ENCODE peak calls at places on chromosome 10, in ten cellular contexts. One of them, this sample, is unnamed.

GRCh38 chr10:13695588-13695987 is 108.8 kb downstream of the PRPF18 start:
- DNase-seq in kidney: no peak
- DNase-seq in coronary artery: no peak
- DNase-seq in mucosa of descending colon: no peak
- DNase-seq in heart right ventricle: no peak
- DNase-seq in GM12865: no peak
- DNase-seq in sigmoid colon: no peak
- DNase-seq in fibroblast of mammary gland: no peak
- DNase-seq in fibroblast of pulmonary artery: no peak
- DNase-seq in mammary epithelial cell: no peak
- DNase-seq in this sample: no peak

GRCh38 chr10:91887075-91887899 is 22.0 kb downstream of the FGFBP3 start:
- DNase-seq in mucosa of descending colon: no peak
- DNase-seq in fibroblast of pulmonary artery: peak
- DNase-seq in kidney: no peak
- DNase-seq in coronary artery: no peak
- DNase-seq in fibroblast of mammary gland: peak
- DNase-seq in GM12865: no peak
- DNase-seq in mammary epithelial cell: no peak
- DNase-seq in sigmoid colon: peak
- DNase-seq in heart right ventricle: no peak
- DNase-seq in this sample: no peak

GRCh38 chr10:105727131-105727530 is 1086.0 kb downstream of the SORCS3 start:
- DNase-seq in mucosa of descending colon: no peak
- DNase-seq in heart right ventricle: no peak
- DNase-seq in coronary artery: no peak
- DNase-seq in kidney: no peak
- DNase-seq in sigmoid colon: no peak
- DNase-seq in GM12865: no peak
- DNase-seq in mammary epithelial cell: no peak
- DNase-seq in fibroblast of mammary gland: no peak
- DNase-seq in fibroblast of pulmonary artery: no peak
- DNase-seq in this sample: no peak

GRCh38 chr10:91977501-91977900 is 53.9 kb downstream of the BTAF1 start:
- DNase-seq in kidney: no peak
- DNase-seq in mucosa of descending colon: no peak
- DNase-seq in heart right ventricle: no peak
- DNase-seq in GM12865: no peak
- DNase-seq in fibroblast of pulmonary artery: no peak
- DNase-seq in coronary artery: no peak
- DNase-seq in mammary epithelial cell: no peak
- DNase-seq in fibroblast of mammary gland: no peak
- DNase-seq in sigmoid colon: no peak
- DNase-seq in this sample: no peak

GRCh38 chr10:29861811-29862505 is 197.4 kb downstream of the JCAD start:
- DNase-seq in sigmoid colon: no peak
- DNase-seq in mucosa of descending colon: no peak
- DNase-seq in fibroblast of pulmonary artery: no peak
- DNase-seq in heart right ventricle: no peak
- DNase-seq in coronary artery: no peak
- DNase-seq in mammary epithelial cell: peak
- DNase-seq in GM12865: no peak
- DNase-seq in fibroblast of mammary gland: peak
- DNase-seq in kidney: no peak
- DNase-seq in this sample: no peak

GRCh38 chr10:49612513-49613159 is 1.2 kb upstream of the CHAT start:
- DNase-seq in coronary artery: peak
- DNase-seq in fibroblast of pulmonary artery: no peak
- DNase-seq in sigmoid colon: peak
- DNase-seq in kidney: no peak
- DNase-seq in heart right ventricle: no peak
- DNase-seq in mucosa of descending colon: no peak
- DNase-seq in fibroblast of mammary gland: no peak
- DNase-seq in GM12865: no peak
- DNase-seq in mammary epithelial cell: no peak
- DNase-seq in this sample: peak

GRCh38 chr10:51090190-51090589 is 15.9 kb downstream of the PRKG1 start:
- DNase-seq in fibroblast of mammary gland: peak
- DNase-seq in kidney: no peak
- DNase-seq in coronary artery: no peak
- DNase-seq in heart right ventricle: no peak
- DNase-seq in mammary epithelial cell: no peak
- DNase-seq in fibroblast of pulmonary artery: peak
- DNase-seq in sigmoid colon: no peak
- DNase-seq in mucosa of descending colon: no peak
- DNase-seq in GM12865: no peak
- DNase-seq in this sample: no peak

GRCh38 chr10:48469516-48470020 is 135.3 kb downstream of the ARHGAP22 start:
- DNase-seq in mucosa of descending colon: no peak
- DNase-seq in kidney: peak
- DNase-seq in mammary epithelial cell: no peak
- DNase-seq in sigmoid colon: no peak
- DNase-seq in heart right ventricle: no peak
- DNase-seq in fibroblast of mammary gland: no peak
- DNase-seq in coronary artery: peak
- DNase-seq in fibroblast of pulmonary artery: no peak
- DNase-seq in GM12865: no peak
- DNase-seq in this sample: peak

GRCh38 chr10:5497948-5498730 is 1.2 kb downstream of the CALML5 start:
- DNase-seq in mucosa of descending colon: no peak
- DNase-seq in fibroblast of pulmonary artery: no peak
- DNase-seq in coronary artery: peak
- DNase-seq in sigmoid colon: peak
- DNase-seq in mammary epithelial cell: no peak
- DNase-seq in GM12865: no peak
- DNase-seq in heart right ventricle: no peak
- DNase-seq in kidney: peak
- DNase-seq in fibroblast of mammary gland: no peak
- DNase-seq in this sample: no peak

GRCh38 chr10:57018452-57018851 is 657.4 kb upstream of the ZWINT start:
- DNase-seq in GM12865: no peak
- DNase-seq in kidney: no peak
- DNase-seq in heart right ventricle: no peak
- DNase-seq in fibroblast of pulmonary artery: no peak
- DNase-seq in coronary artery: no peak
- DNase-seq in sigmoid colon: no peak
- DNase-seq in fibroblast of mammary gland: no peak
- DNase-seq in mammary epithelial cell: no peak
- DNase-seq in mucosa of descending colon: no peak
- DNase-seq in this sample: no peak

GRCh38 chr10:7667262-7668141 is 736 bp upstream of the ITIH5 start:
- DNase-seq in mucosa of descending colon: no peak
- DNase-seq in GM12865: no peak
- DNase-seq in coronary artery: no peak
- DNase-seq in sigmoid colon: peak
- DNase-seq in mammary epithelial cell: no peak
- DNase-seq in fibroblast of mammary gland: no peak
- DNase-seq in fibroblast of pulmonary artery: no peak
- DNase-seq in kidney: no peak
- DNase-seq in heart right ventricle: peak
- DNase-seq in this sample: no peak

GRCh38 chr10:26436848-26437247 is 1.3 kb upstream of the APBB1IP start:
- DNase-seq in heart right ventricle: no peak
- DNase-seq in mammary epithelial cell: no peak
- DNase-seq in fibroblast of pulmonary artery: no peak
- DNase-seq in sigmoid colon: no peak
- DNase-seq in coronary artery: no peak
- DNase-seq in fibroblast of mammary gland: no peak
- DNase-seq in GM12865: no peak
- DNase-seq in mucosa of descending colon: no peak
- DNase-seq in kidney: no peak
- DNase-seq in this sample: no peak

GRCh38 chr10:117320050-117320665 is 55.1 kb downstream of the PDZD8 start:
- DNase-seq in mucosa of descending colon: peak
- DNase-seq in heart right ventricle: no peak
- DNase-seq in mammary epithelial cell: no peak
- DNase-seq in GM12865: peak
- DNase-seq in fibroblast of mammary gland: peak
- DNase-seq in kidney: no peak
- DNase-seq in fibroblast of pulmonary artery: peak
- DNase-seq in sigmoid colon: no peak
- DNase-seq in coronary artery: no peak
- DNase-seq in this sample: no peak

GRCh38 chr10:14259696-14260595 is 70.8 kb downstream of the FRMD4A start:
- DNase-seq in GM12865: no peak
- DNase-seq in sigmoid colon: no peak
- DNase-seq in fibroblast of pulmonary artery: no peak
- DNase-seq in mucosa of descending colon: peak
- DNase-seq in mammary epithelial cell: no peak
- DNase-seq in fibroblast of mammary gland: peak
- DNase-seq in heart right ventricle: no peak
- DNase-seq in coronary artery: no peak
- DNase-seq in kidney: no peak
- DNase-seq in this sample: no peak

GRCh38 chr10:79093658-79094411 is 25.1 kb downstream of the ZMIZ1 start:
- DNase-seq in mammary epithelial cell: no peak
- DNase-seq in fibroblast of pulmonary artery: no peak
- DNase-seq in sigmoid colon: peak
- DNase-seq in mucosa of descending colon: peak
- DNase-seq in kidney: peak
- DNase-seq in coronary artery: no peak
- DNase-seq in heart right ventricle: peak
- DNase-seq in fibroblast of mammary gland: peak
- DNase-seq in GM12865: peak
- DNase-seq in this sample: peak

GRCh38 chr10:121069061-121069850 is 218.1 kb downstream of the WDR11 start:
- DNase-seq in fibroblast of pulmonary artery: no peak
- DNase-seq in heart right ventricle: no peak
- DNase-seq in GM12865: peak
- DNase-seq in kidney: no peak
- DNase-seq in mucosa of descending colon: no peak
- DNase-seq in mammary epithelial cell: peak
- DNase-seq in coronary artery: no peak
- DNase-seq in sigmoid colon: no peak
- DNase-seq in fibroblast of mammary gland: no peak
- DNase-seq in this sample: no peak

GRCh38 chr10:20276127-20276979 is 460.1 kb downstream of the PLXDC2 start:
- DNase-seq in fibroblast of pulmonary artery: no peak
- DNase-seq in coronary artery: no peak
- DNase-seq in heart right ventricle: no peak
- DNase-seq in mucosa of descending colon: no peak
- DNase-seq in fibroblast of mammary gland: peak
- DNase-seq in mammary epithelial cell: peak
- DNase-seq in GM12865: no peak
- DNase-seq in sigmoid colon: no peak
- DNase-seq in kidney: no peak
- DNase-seq in this sample: no peak

GRCh38 chr10:103154464-103155299 is 38.4 kb downstream of the NT5C2 start:
- DNase-seq in sigmoid colon: no peak
- DNase-seq in fibroblast of mammary gland: peak
- DNase-seq in fibroblast of pulmonary artery: peak
- DNase-seq in coronary artery: no peak
- DNase-seq in mucosa of descending colon: no peak
- DNase-seq in mammary epithelial cell: no peak
- DNase-seq in heart right ventricle: no peak
- DNase-seq in kidney: no peak
- DNase-seq in GM12865: no peak
- DNase-seq in this sample: no peak
- H3K4me3 ChIP-seq in sigmoid colon: no peak
- H3K4me3 ChIP-seq in fibroblast of mammary gland: no peak
- H3K4me3 ChIP-seq in fibroblast of pulmonary artery: no peak
- H3K4me3 ChIP-seq in coronary artery: no peak
- H3K4me3 ChIP-seq in mucosa of descending colon: no peak
- H3K4me3 ChIP-seq in mammary epithelial cell: no peak
- H3K4me3 ChIP-seq in heart right ventricle: no peak
- H3K4me3 ChIP-seq in kidney: no peak
- H3K4me3 ChIP-seq in GM12865: no peak
- H3K4me3 ChIP-seq in this sample: no peak

GRCh38 chr10:90871279-90871760 is 454 bp upstream of the RPP30 start:
- DNase-seq in fibroblast of mammary gland: peak
- DNase-seq in mammary epithelial cell: peak
- DNase-seq in GM12865: peak
- DNase-seq in coronary artery: no peak
- DNase-seq in fibroblast of pulmonary artery: peak
- DNase-seq in mucosa of descending colon: peak
- DNase-seq in sigmoid colon: no peak
- DNase-seq in heart right ventricle: no peak
- DNase-seq in kidney: no peak
- DNase-seq in this sample: no peak
- TF ChIP-seq CTCF in fibroblast of mammary gland: peak
- TF ChIP-seq CTCF in mammary epithelial cell: peak
- TF ChIP-seq CTCF in GM12865: peak
- TF ChIP-seq CTCF in coronary artery: no peak
- TF ChIP-seq CTCF in fibroblast of pulmonary artery: peak
- TF ChIP-seq CTCF in mucosa of descending colon: no peak
- TF ChIP-seq CTCF in sigmoid colon: peak
- TF ChIP-seq CTCF in heart right ventricle: peak
- TF ChIP-seq CTCF in kidney: peak
- TF ChIP-seq CTCF in this sample: no peak

GRCh38 chr10:99540339-99540672 is 7.6 kb downstream of the NKX2-3 start:
- DNase-seq in coronary artery: no peak
- DNase-seq in fibroblast of pulmonary artery: no peak
- DNase-seq in kidney: no peak
- DNase-seq in sigmoid colon: no peak
- DNase-seq in GM12865: no peak
- DNase-seq in mucosa of descending colon: no peak
- DNase-seq in fibroblast of mammary gland: no peak
- DNase-seq in heart right ventricle: no peak
- DNase-seq in mammary epithelial cell: no peak
- DNase-seq in this sample: no peak
- H3K4me3 ChIP-seq in coronary artery: peak
- H3K4me3 ChIP-seq in fibroblast of pulmonary artery: no peak
- H3K4me3 ChIP-seq in kidney: no peak
- H3K4me3 ChIP-seq in sigmoid colon: peak
- H3K4me3 ChIP-seq in GM12865: no peak
- H3K4me3 ChIP-seq in mucosa of descending colon: no peak
- H3K4me3 ChIP-seq in fibroblast of mammary gland: no peak
- H3K4me3 ChIP-seq in heart right ventricle: no peak
- H3K4me3 ChIP-seq in mammary epithelial cell: no peak
- H3K4me3 ChIP-seq in this sample: peak

GRCh38 chr10:71211759-71212248 is 566 bp upstream of the UNC5B start:
- DNase-seq in kidney: no peak
- DNase-seq in heart right ventricle: no peak
- DNase-seq in sigmoid colon: no peak
- DNase-seq in fibroblast of mammary gland: no peak
- DNase-seq in mammary epithelial cell: no peak
- DNase-seq in coronary artery: no peak
- DNase-seq in fibroblast of pulmonary artery: no peak
- DNase-seq in GM12865: no peak
- DNase-seq in mucosa of descending colon: no peak
- DNase-seq in this sample: no peak

GRCh38 chr10:71213761-71214440 is 1.5 kb downstream of the UNC5B start:
- DNase-seq in mammary epithelial cell: peak
- DNase-seq in coronary artery: peak
- DNase-seq in fibroblast of pulmonary artery: peak
- DNase-seq in heart right ventricle: no peak
- DNase-seq in mucosa of descending colon: no peak
- DNase-seq in kidney: no peak
- DNase-seq in sigmoid colon: no peak
- DNase-seq in fibroblast of mammary gland: peak
- DNase-seq in GM12865: no peak
- DNase-seq in this sample: peak

GRCh38 chr10:71211053-71211452 is 1.3 kb upstream of the UNC5B start:
- DNase-seq in mammary epithelial cell: no peak
- DNase-seq in GM12865: no peak
- DNase-seq in kidney: no peak
- DNase-seq in coronary artery: peak
- DNase-seq in fibroblast of mammary gland: no peak
- DNase-seq in mucosa of descending colon: no peak
- DNase-seq in heart right ventricle: no peak
- DNase-seq in fibroblast of pulmonary artery: no peak
- DNase-seq in sigmoid colon: no peak
- DNase-seq in this sample: no peak

GRCh38 chr10:71213127-71213616 is 802 bp downstream of the UNC5B start:
- DNase-seq in fibroblast of mammary gland: peak
- DNase-seq in kidney: no peak
- DNase-seq in fibroblast of pulmonary artery: peak
- DNase-seq in sigmoid colon: peak
- DNase-seq in heart right ventricle: peak
- DNase-seq in GM12865: peak
- DNase-seq in mammary epithelial cell: peak
- DNase-seq in coronary artery: peak
- DNase-seq in mucosa of descending colon: peak
- DNase-seq in this sample: peak

GRCh38 chr10:71212249-71213126 is at the start of gene UNC5B:
- DNase-seq in kidney: peak
- DNase-seq in heart right ventricle: peak
- DNase-seq in sigmoid colon: peak
- DNase-seq in fibroblast of pulmonary artery: peak
- DNase-seq in fibroblast of mammary gland: peak
- DNase-seq in GM12865: peak
- DNase-seq in mucosa of descending colon: peak
- DNase-seq in mammary epithelial cell: peak
- DNase-seq in coronary artery: peak
- DNase-seq in this sample: peak
- TF ChIP-seq CTCF in kidney: peak
- TF ChIP-seq CTCF in heart right ventricle: peak
- TF ChIP-seq CTCF in sigmoid colon: no peak
- TF ChIP-seq CTCF in fibroblast of pulmonary artery: no peak
- TF ChIP-seq CTCF in fibroblast of mammary gland: no peak
- TF ChIP-seq CTCF in GM12865: no peak
- TF ChIP-seq CTCF in mucosa of descending colon: no peak
- TF ChIP-seq CTCF in mammary epithelial cell: peak
- TF ChIP-seq CTCF in coronary artery: no peak
- TF ChIP-seq CTCF in this sample: no peak

This sample was measured in pancreas.